ENCODE peak calls at places on chromosomes 5 and 9, in nine cellular contexts. One of them, this sample, is unnamed.

GRCh38 chr9:137459147-137459600 is at the start of gene NSMF:
- DNase-seq in AG09309: no peak
- DNase-seq in endothelial cell of umbilical vein: peak; percentile 85
- DNase-seq in iPS DF 19.7: no peak
- DNase-seq in CD8-positive, alpha-beta T cell: peak; percentile 91
- DNase-seq in T-helper 2 cell: peak; percentile 95
- DNase-seq in NCI-H82: peak; percentile 94
- DNase-seq in stromal cell of bone marrow: peak; percentile 76
- DNase-seq in RPMI8226: peak; percentile 99
- DNase-seq in this sample: peak; percentile 99

GRCh38 chr9:68577778-68578591 is 37.3 kb upstream of the TMEM252 start:
- DNase-seq in AG09309: no peak
- DNase-seq in endothelial cell of umbilical vein: no peak
- DNase-seq in iPS DF 19.7: no peak
- DNase-seq in CD8-positive, alpha-beta T cell: no peak
- DNase-seq in T-helper 2 cell: no peak
- DNase-seq in NCI-H82: no peak
- DNase-seq in stromal cell of bone marrow: no peak
- DNase-seq in RPMI8226: no peak
- DNase-seq in this sample: no peak

GRCh38 chr5:11715797-11716196 is 188.4 kb downstream of the CTNND2 start:
- DNase-seq in AG09309: no peak
- DNase-seq in endothelial cell of umbilical vein: no peak
- DNase-seq in iPS DF 19.7: no peak
- DNase-seq in CD8-positive, alpha-beta T cell: no peak
- DNase-seq in T-helper 2 cell: no peak
- DNase-seq in NCI-H82: no peak
- DNase-seq in stromal cell of bone marrow: no peak
- DNase-seq in RPMI8226: no peak
- DNase-seq in this sample: no peak

GRCh38 chr5:132238169-132238744 is 10.6 kb upstream of the P4HA2 start:
- DNase-seq in AG09309: no peak
- DNase-seq in endothelial cell of umbilical vein: peak; percentile 69
- DNase-seq in iPS DF 19.7: no peak
- DNase-seq in CD8-positive, alpha-beta T cell: peak; percentile 75
- DNase-seq in T-helper 2 cell: no peak
- DNase-seq in NCI-H82: peak; percentile 71
- DNase-seq in stromal cell of bone marrow: no peak
- DNase-seq in RPMI8226: peak; percentile 75
- DNase-seq in this sample: peak; percentile 42

GRCh38 chr5:93874080-93874479 is 132.7 kb upstream of the POU5F2 start:
- DNase-seq in AG09309: no peak
- DNase-seq in endothelial cell of umbilical vein: peak; percentile 77
- DNase-seq in iPS DF 19.7: no peak
- DNase-seq in CD8-positive, alpha-beta T cell: no peak
- DNase-seq in T-helper 2 cell: no peak
- DNase-seq in NCI-H82: no peak
- DNase-seq in stromal cell of bone marrow: peak; percentile 16
- DNase-seq in RPMI8226: no peak
- DNase-seq in this sample: no peak

GRCh38 chr5:129003232-129003631 is 37.9 kb downstream of the SLC27A6 start:
- DNase-seq in AG09309: no peak
- DNase-seq in endothelial cell of umbilical vein: no peak
- DNase-seq in iPS DF 19.7: peak; percentile 5
- DNase-seq in CD8-positive, alpha-beta T cell: no peak
- DNase-seq in T-helper 2 cell: no peak
- DNase-seq in NCI-H82: peak; percentile 3
- DNase-seq in stromal cell of bone marrow: no peak
- DNase-seq in RPMI8226: no peak
- DNase-seq in this sample: no peak

GRCh38 chr5:156497816-156498215 is 170.9 kb downstream of the SGCD start:
- DNase-seq in AG09309: no peak
- DNase-seq in endothelial cell of umbilical vein: no peak
- DNase-seq in iPS DF 19.7: no peak
- DNase-seq in CD8-positive, alpha-beta T cell: no peak
- DNase-seq in T-helper 2 cell: no peak
- DNase-seq in NCI-H82: peak; percentile 11
- DNase-seq in stromal cell of bone marrow: no peak
- DNase-seq in RPMI8226: no peak
- DNase-seq in this sample: no peak

GRCh38 chr9:95085036-95085770 is 232.3 kb downstream of the FANCC start:
- DNase-seq in AG09309: no peak
- DNase-seq in endothelial cell of umbilical vein: no peak
- DNase-seq in iPS DF 19.7: no peak
- DNase-seq in CD8-positive, alpha-beta T cell: no peak
- DNase-seq in T-helper 2 cell: no peak
- DNase-seq in NCI-H82: peak; percentile 7
- DNase-seq in stromal cell of bone marrow: no peak
- DNase-seq in RPMI8226: no peak
- DNase-seq in this sample: no peak

GRCh38 chr9:115456515-115456914 is 338.6 kb upstream of the TNC start:
- DNase-seq in AG09309: peak; percentile 49
- DNase-seq in endothelial cell of umbilical vein: no peak
- DNase-seq in iPS DF 19.7: no peak
- DNase-seq in CD8-positive, alpha-beta T cell: no peak
- DNase-seq in T-helper 2 cell: no peak
- DNase-seq in NCI-H82: no peak
- DNase-seq in stromal cell of bone marrow: peak; percentile 78
- DNase-seq in RPMI8226: no peak
- DNase-seq in this sample: no peak

GRCh38 chr5:75622564-75622963 is 11.3 kb downstream of the ANKDD1B start:
- DNase-seq in AG09309: no peak
- DNase-seq in endothelial cell of umbilical vein: no peak
- DNase-seq in iPS DF 19.7: no peak
- DNase-seq in CD8-positive, alpha-beta T cell: no peak
- DNase-seq in T-helper 2 cell: no peak
- DNase-seq in NCI-H82: no peak
- DNase-seq in stromal cell of bone marrow: no peak
- DNase-seq in RPMI8226: no peak
- DNase-seq in this sample: no peak

GRCh38 chr9:24698864-24699518 is 153.3 kb upstream of the IZUMO3 start:
- DNase-seq in AG09309: no peak
- DNase-seq in endothelial cell of umbilical vein: no peak
- DNase-seq in iPS DF 19.7: no peak
- DNase-seq in CD8-positive, alpha-beta T cell: no peak
- DNase-seq in T-helper 2 cell: no peak
- DNase-seq in NCI-H82: no peak
- DNase-seq in stromal cell of bone marrow: no peak
- DNase-seq in RPMI8226: peak; percentile 11
- DNase-seq in this sample: no peak

GRCh38 chr5:173325091-173325698 is 3.0 kb downstream of the STC2 start:
- DNase-seq in AG09309: no peak
- DNase-seq in endothelial cell of umbilical vein: no peak
- DNase-seq in iPS DF 19.7: no peak
- DNase-seq in CD8-positive, alpha-beta T cell: no peak
- DNase-seq in T-helper 2 cell: no peak
- DNase-seq in NCI-H82: no peak
- DNase-seq in stromal cell of bone marrow: no peak
- DNase-seq in RPMI8226: no peak
- DNase-seq in this sample: no peak

GRCh38 chr9:114473447-114473801 is 31.8 kb downstream of the WHRN start:
- DNase-seq in AG09309: no peak
- DNase-seq in endothelial cell of umbilical vein: no peak
- DNase-seq in iPS DF 19.7: no peak
- DNase-seq in CD8-positive, alpha-beta T cell: no peak
- DNase-seq in T-helper 2 cell: no peak
- DNase-seq in NCI-H82: no peak
- DNase-seq in stromal cell of bone marrow: no peak
- DNase-seq in RPMI8226: no peak
- DNase-seq in this sample: no peak

GRCh38 chr9:121735065-121735791 is 83.8 kb downstream of the DAB2IP start:
- DNase-seq in AG09309: peak; percentile 46
- DNase-seq in endothelial cell of umbilical vein: peak; percentile 42
- DNase-seq in iPS DF 19.7: no peak
- DNase-seq in CD8-positive, alpha-beta T cell: no peak
- DNase-seq in T-helper 2 cell: no peak
- DNase-seq in NCI-H82: peak; percentile 11
- DNase-seq in stromal cell of bone marrow: no peak
- DNase-seq in RPMI8226: peak; percentile 45
- DNase-seq in this sample: no peak

GRCh38 chr9:123132696-123133095 is 99.2 kb downstream of the GPR21 start:
- DNase-seq in AG09309: no peak
- DNase-seq in endothelial cell of umbilical vein: no peak
- DNase-seq in iPS DF 19.7: no peak
- DNase-seq in CD8-positive, alpha-beta T cell: no peak
- DNase-seq in T-helper 2 cell: no peak
- DNase-seq in NCI-H82: no peak
- DNase-seq in stromal cell of bone marrow: no peak
- DNase-seq in RPMI8226: no peak
- DNase-seq in this sample: no peak

GRCh38 chr5:148309746-148310145 is 2.5 kb upstream of the SPINK7 start:
- DNase-seq in AG09309: no peak
- DNase-seq in endothelial cell of umbilical vein: no peak
- DNase-seq in iPS DF 19.7: no peak
- DNase-seq in CD8-positive, alpha-beta T cell: no peak
- DNase-seq in T-helper 2 cell: no peak
- DNase-seq in NCI-H82: no peak
- DNase-seq in stromal cell of bone marrow: no peak
- DNase-seq in RPMI8226: no peak
- DNase-seq in this sample: no peak